ENCODE peak calls at places on chromosome 7, in eight cellular contexts. One of them, this sample, is unnamed.

GRCh38 chr7:36301914-36302771 is 87.5 kb upstream of the ANLN start:
- DNase-seq in uterus: peak; percentile 2
- DNase-seq in ovary: no peak
- DNase-seq in HCT116: no peak
- DNase-seq in transverse colon: no peak
- DNase-seq in esophagus squamous epithelium: no peak
- DNase-seq in spleen: no peak
- DNase-seq in endothelial cell of umbilical vein: peak; percentile 4
- DNase-seq in this sample: no peak

GRCh38 chr7:99557196-99557607 is 1.2 kb upstream of the ZNF655 start:
- DNase-seq in uterus: no peak
- DNase-seq in ovary: no peak
- DNase-seq in HCT116: no peak
- DNase-seq in transverse colon: no peak
- DNase-seq in esophagus squamous epithelium: no peak
- DNase-seq in spleen: no peak
- DNase-seq in endothelial cell of umbilical vein: no peak
- DNase-seq in this sample: peak; percentile 31

GRCh38 chr7:50782376-50783208 is at the start of gene GRB10:
- DNase-seq in uterus: peak; percentile 43
- DNase-seq in ovary: peak; percentile 43
- DNase-seq in HCT116: no peak
- DNase-seq in transverse colon: no peak
- DNase-seq in esophagus squamous epithelium: no peak
- DNase-seq in spleen: no peak
- DNase-seq in endothelial cell of umbilical vein: peak; percentile 35
- DNase-seq in this sample: no peak

GRCh38 chr7:155269766-155270585 is 27.7 kb upstream of the INSIG1 start:
- DNase-seq in uterus: no peak
- DNase-seq in ovary: no peak
- DNase-seq in HCT116: no peak
- DNase-seq in transverse colon: no peak
- DNase-seq in esophagus squamous epithelium: no peak
- DNase-seq in spleen: peak; percentile 62
- DNase-seq in endothelial cell of umbilical vein: no peak
- DNase-seq in this sample: no peak

GRCh38 chr7:55488804-55489340 is 83.4 kb downstream of the VOPP1 start:
- DNase-seq in uterus: no peak
- DNase-seq in ovary: no peak
- DNase-seq in HCT116: no peak
- DNase-seq in transverse colon: no peak
- DNase-seq in esophagus squamous epithelium: no peak
- DNase-seq in spleen: peak; percentile 57
- DNase-seq in endothelial cell of umbilical vein: no peak
- DNase-seq in this sample: no peak

GRCh38 chr7:33339074-33339805 is 209.9 kb downstream of the BBS9 start:
- DNase-seq in uterus: no peak
- DNase-seq in ovary: no peak
- DNase-seq in HCT116: no peak
- DNase-seq in transverse colon: no peak
- DNase-seq in esophagus squamous epithelium: no peak
- DNase-seq in spleen: no peak
- DNase-seq in endothelial cell of umbilical vein: peak; percentile 20
- DNase-seq in this sample: no peak

GRCh38 chr7:43834463-43835251 is 34.7 kb downstream of the MRPS24 start:
- DNase-seq in uterus: no peak
- DNase-seq in ovary: no peak
- DNase-seq in HCT116: no peak
- DNase-seq in transverse colon: no peak
- DNase-seq in esophagus squamous epithelium: no peak
- DNase-seq in spleen: no peak
- DNase-seq in endothelial cell of umbilical vein: peak; percentile 22
- DNase-seq in this sample: peak; percentile 46

GRCh38 chr7:155170331-155170730 is 100.2 kb downstream of the HTR5A start:
- DNase-seq in uterus: no peak
- DNase-seq in ovary: no peak
- DNase-seq in HCT116: no peak
- DNase-seq in transverse colon: no peak
- DNase-seq in esophagus squamous epithelium: no peak
- DNase-seq in spleen: no peak
- DNase-seq in endothelial cell of umbilical vein: no peak
- DNase-seq in this sample: no peak

GRCh38 chr7:116431783-116432182 is 67.8 kb upstream of the CAV2 start:
- DNase-seq in uterus: no peak
- DNase-seq in ovary: no peak
- DNase-seq in HCT116: no peak
- DNase-seq in transverse colon: no peak
- DNase-seq in esophagus squamous epithelium: no peak
- DNase-seq in spleen: no peak
- DNase-seq in endothelial cell of umbilical vein: no peak
- DNase-seq in this sample: no peak

GRCh38 chr7:50418086-50418515 is 32.0 kb downstream of the FIGNL1 start:
- DNase-seq in uterus: peak; percentile 30
- DNase-seq in ovary: peak; percentile 17
- DNase-seq in HCT116: peak; percentile 76
- DNase-seq in transverse colon: peak; percentile 75
- DNase-seq in esophagus squamous epithelium: peak; percentile 12
- DNase-seq in spleen: peak; percentile 90
- DNase-seq in endothelial cell of umbilical vein: peak; percentile 77
- DNase-seq in this sample: peak; percentile 91

GRCh38 chr7:24025094-24025493 is 258.9 kb upstream of the NPY start:
- DNase-seq in uterus: no peak
- DNase-seq in ovary: no peak
- DNase-seq in HCT116: no peak
- DNase-seq in transverse colon: no peak
- DNase-seq in esophagus squamous epithelium: no peak
- DNase-seq in spleen: no peak
- DNase-seq in endothelial cell of umbilical vein: no peak
- DNase-seq in this sample: no peak

GRCh38 chr7:147296986-147297385 is 1180.4 kb downstream of the CNTNAP2 start:
- DNase-seq in uterus: no peak
- DNase-seq in ovary: no peak
- DNase-seq in HCT116: no peak
- DNase-seq in transverse colon: no peak
- DNase-seq in esophagus squamous epithelium: no peak
- DNase-seq in spleen: no peak
- DNase-seq in endothelial cell of umbilical vein: no peak
- DNase-seq in this sample: no peak

GRCh38 chr7:151518105-151518780 is 1.5 kb downstream of the RHEB start:
- DNase-seq in uterus: peak; percentile 51
- DNase-seq in ovary: peak; percentile 46
- DNase-seq in HCT116: no peak
- DNase-seq in transverse colon: peak; percentile 75
- DNase-seq in esophagus squamous epithelium: no peak
- DNase-seq in spleen: peak; percentile 89
- DNase-seq in endothelial cell of umbilical vein: peak; percentile 54
- DNase-seq in this sample: peak; percentile 77
- TF ChIP-seq POLR2A in uterus: no peak
- TF ChIP-seq POLR2A in ovary: no peak
- TF ChIP-seq POLR2A in HCT116: no peak
- TF ChIP-seq POLR2A in transverse colon: peak; percentile 62
- TF ChIP-seq POLR2A in esophagus squamous epithelium: no peak
- TF ChIP-seq POLR2A in spleen: no peak
- TF ChIP-seq POLR2A in endothelial cell of umbilical vein: no peak
- TF ChIP-seq POLR2A in this sample: no peak

GRCh38 chr7:1713502-1714484 is 43.7 kb downstream of the ELFN1 start:
- DNase-seq in uterus: no peak
- DNase-seq in ovary: no peak
- DNase-seq in HCT116: no peak
- DNase-seq in transverse colon: no peak
- DNase-seq in esophagus squamous epithelium: no peak
- DNase-seq in spleen: peak; percentile 69
- DNase-seq in endothelial cell of umbilical vein: no peak
- DNase-seq in this sample: no peak
- TF ChIP-seq POLR2A in uterus: no peak
- TF ChIP-seq POLR2A in ovary: no peak
- TF ChIP-seq POLR2A in HCT116: no peak
- TF ChIP-seq POLR2A in transverse colon: no peak
- TF ChIP-seq POLR2A in esophagus squamous epithelium: no peak
- TF ChIP-seq POLR2A in spleen: no peak
- TF ChIP-seq POLR2A in endothelial cell of umbilical vein: no peak
- TF ChIP-seq POLR2A in this sample: no peak

DNA sequence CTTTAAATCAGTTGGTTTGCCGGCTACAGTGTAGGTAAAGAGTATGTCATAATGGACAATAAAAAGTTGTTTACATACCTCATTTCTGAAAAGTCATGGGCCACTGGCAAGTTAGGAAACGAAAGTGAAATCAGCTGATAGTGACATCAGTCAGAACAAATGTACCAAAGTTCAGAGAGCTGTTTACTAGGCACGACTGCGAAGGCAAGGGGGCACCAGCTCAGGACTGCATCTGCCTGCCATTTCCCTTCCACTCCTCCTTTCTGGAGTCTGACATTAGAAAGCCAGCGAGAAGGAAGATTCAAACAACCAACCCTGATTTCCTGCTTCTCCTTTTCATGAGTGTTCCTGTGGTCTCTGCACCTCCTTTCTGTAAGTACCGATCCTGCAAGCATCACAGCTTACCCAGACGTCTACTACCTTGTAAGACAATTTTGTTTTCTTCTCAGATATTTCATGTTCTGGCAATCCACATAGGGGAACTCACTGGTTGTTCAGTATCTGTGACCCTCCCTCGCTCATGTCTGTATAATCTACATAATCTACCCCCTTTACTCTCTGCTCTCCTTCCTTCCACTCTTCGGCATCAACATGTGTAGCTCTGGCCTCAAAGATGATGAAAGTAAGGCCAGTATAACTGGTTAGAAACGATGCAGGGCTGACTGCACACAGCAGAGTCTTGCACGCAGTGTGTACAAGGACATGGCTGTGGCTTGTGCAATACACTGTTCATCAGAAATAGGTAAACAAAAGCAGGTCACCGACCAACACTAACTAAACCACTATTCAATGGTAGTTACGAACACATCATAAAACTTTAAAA is at the start of gene TMEM140:
- DNase-seq in uterus: no peak
- DNase-seq in ovary: no peak
- DNase-seq in HCT116: no peak
- DNase-seq in transverse colon: peak; percentile 75
- DNase-seq in esophagus squamous epithelium: no peak
- DNase-seq in spleen: peak; percentile 86
- DNase-seq in endothelial cell of umbilical vein: peak; percentile 92
- DNase-seq in this sample: no peak
- TF ChIP-seq POLR2A in uterus: peak; percentile 78
- TF ChIP-seq POLR2A in ovary: peak; percentile 28
- TF ChIP-seq POLR2A in HCT116: no peak
- TF ChIP-seq POLR2A in transverse colon: peak; percentile 84
- TF ChIP-seq POLR2A in esophagus squamous epithelium: peak; percentile 87
- TF ChIP-seq POLR2A in spleen: peak; percentile 81
- TF ChIP-seq POLR2A in endothelial cell of umbilical vein: no peak
- TF ChIP-seq POLR2A in this sample: no peak

GRCh38 chr7:2403718-2404648 is 572 bp downstream of the CHST12 start:
- DNase-seq in uterus: peak; percentile 41
- DNase-seq in ovary: peak; percentile 34
- DNase-seq in HCT116: no peak
- DNase-seq in transverse colon: peak; percentile 46
- DNase-seq in esophagus squamous epithelium: no peak
- DNase-seq in spleen: no peak
- DNase-seq in endothelial cell of umbilical vein: peak; percentile 42
- DNase-seq in this sample: peak; percentile 60

GRCh38 chr7:2404714-2405119 is 1.3 kb downstream of the CHST12 start:
- DNase-seq in uterus: no peak
- DNase-seq in ovary: no peak
- DNase-seq in HCT116: no peak
- DNase-seq in transverse colon: no peak
- DNase-seq in esophagus squamous epithelium: no peak
- DNase-seq in spleen: no peak
- DNase-seq in endothelial cell of umbilical vein: no peak
- DNase-seq in this sample: peak; percentile 60

GRCh38 chr7:2402687-2403013 is 761 bp upstream of the CHST12 start:
- DNase-seq in uterus: no peak
- DNase-seq in ovary: no peak
- DNase-seq in HCT116: no peak
- DNase-seq in transverse colon: no peak
- DNase-seq in esophagus squamous epithelium: no peak
- DNase-seq in spleen: no peak
- DNase-seq in endothelial cell of umbilical vein: no peak
- DNase-seq in this sample: no peak

GRCh38 chr7:2405201-2405600 is 1.8 kb downstream of the CHST12 start:
- DNase-seq in uterus: no peak
- DNase-seq in ovary: no peak
- DNase-seq in HCT116: no peak
- DNase-seq in transverse colon: no peak
- DNase-seq in esophagus squamous epithelium: no peak
- DNase-seq in spleen: no peak
- DNase-seq in endothelial cell of umbilical vein: no peak
- DNase-seq in this sample: no peak

DNA sequence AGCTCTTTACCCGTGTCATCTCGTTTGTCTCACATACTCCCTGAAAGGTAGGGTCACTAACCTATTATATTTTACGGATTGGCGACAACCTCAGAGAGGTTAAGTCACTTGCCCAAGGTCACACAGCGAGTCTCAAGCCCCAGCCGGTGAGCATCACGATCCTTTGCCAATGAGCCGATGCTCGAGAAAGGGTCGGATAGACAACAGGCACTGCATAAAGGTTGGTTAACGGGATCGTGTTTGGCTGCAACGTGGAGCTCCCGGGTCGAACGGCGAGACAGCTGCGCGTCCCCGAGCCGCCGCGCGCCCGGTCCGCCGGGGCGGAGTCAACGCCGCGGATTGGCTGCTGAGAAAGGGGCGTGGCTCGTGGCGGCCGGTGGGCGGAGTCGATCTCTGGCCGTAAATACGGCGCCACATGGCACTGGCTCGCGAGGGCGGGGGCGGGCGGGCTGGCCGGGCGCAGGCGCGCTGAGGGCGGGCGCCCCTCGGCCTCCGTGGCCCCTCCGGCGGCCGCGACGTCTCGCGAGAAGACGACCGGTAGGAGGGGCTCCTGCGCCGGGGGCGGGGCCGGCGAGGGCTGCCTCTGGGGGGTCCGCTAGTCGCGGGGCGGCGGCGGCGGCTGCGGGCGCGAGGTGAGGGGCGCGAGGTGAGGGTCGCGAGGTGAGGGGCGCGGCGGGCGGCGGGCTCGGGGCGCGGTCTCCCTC is at the start of gene CHST12:
- DNase-seq in uterus: peak; percentile 96
- DNase-seq in ovary: peak; percentile 94
- DNase-seq in HCT116: peak; percentile 74
- DNase-seq in transverse colon: peak; percentile 96
- DNase-seq in esophagus squamous epithelium: peak; percentile 57
- DNase-seq in spleen: peak; percentile 97
- DNase-seq in endothelial cell of umbilical vein: peak; percentile 94
- DNase-seq in this sample: peak; percentile 97
- TF ChIP-seq POLR2A in uterus: peak; percentile 66
- TF ChIP-seq POLR2A in ovary: no peak
- TF ChIP-seq POLR2A in HCT116: no peak
- TF ChIP-seq POLR2A in transverse colon: no peak
- TF ChIP-seq POLR2A in esophagus squamous epithelium: peak; percentile 24
- TF ChIP-seq POLR2A in spleen: no peak
- TF ChIP-seq POLR2A in endothelial cell of umbilical vein: peak; percentile 66
- TF ChIP-seq POLR2A in this sample: peak; percentile 96

GRCh38 chr7:27175005-27175625 is 995 bp upstream of the HOXA10 start:
- DNase-seq in uterus: peak; percentile 54
- DNase-seq in ovary: no peak
- DNase-seq in HCT116: no peak
- DNase-seq in transverse colon: peak; percentile 85
- DNase-seq in esophagus squamous epithelium: no peak
- DNase-seq in spleen: peak; percentile 34
- DNase-seq in endothelial cell of umbilical vein: peak; percentile 70
- DNase-seq in this sample: peak; percentile 74
- TF ChIP-seq POLR2A in uterus: peak; percentile 25
- TF ChIP-seq POLR2A in ovary: no peak
- TF ChIP-seq POLR2A in HCT116: no peak
- TF ChIP-seq POLR2A in transverse colon: peak; percentile 96
- TF ChIP-seq POLR2A in esophagus squamous epithelium: no peak
- TF ChIP-seq POLR2A in spleen: no peak
- TF ChIP-seq POLR2A in endothelial cell of umbilical vein: no peak
- TF ChIP-seq POLR2A in this sample: no peak

This sample was measured in NB4.